ENCODE peak calls at places on chromosomes 6 and 20, in six cellular contexts. One of them, this sample, is unnamed.

GRCh38 chr6:22954749-22955385 is 385.5 kb downstream of the HDGFL1 start:
- DNase-seq in uterus: no peak
- DNase-seq in left lung: no peak
- DNase-seq in A673: no peak
- DNase-seq in psoas muscle: no peak
- DNase-seq in body of pancreas: no peak
- DNase-seq in this sample: no peak

GRCh38 chr20:20235681-20236080 is 132.2 kb upstream of the INSM1 start:
- DNase-seq in psoas muscle: no peak
- DNase-seq in left lung: no peak
- DNase-seq in body of pancreas: no peak
- DNase-seq in uterus: no peak
- DNase-seq in A673: no peak
- DNase-seq in this sample: no peak

GRCh38 chr6:137881522-137881886 is 14.4 kb downstream of the TNFAIP3 start:
- DNase-seq in left lung: no peak
- DNase-seq in body of pancreas: no peak
- DNase-seq in uterus: no peak
- DNase-seq in A673: no peak
- DNase-seq in psoas muscle: no peak
- DNase-seq in this sample: peak; percentile 40

GRCh38 chr20:52791091-52791490 is 181.1 kb upstream of the TSHZ2 start:
- DNase-seq in left lung: no peak
- DNase-seq in uterus: no peak
- DNase-seq in body of pancreas: no peak
- DNase-seq in psoas muscle: no peak
- DNase-seq in A673: no peak
- DNase-seq in this sample: no peak

GRCh38 chr6:133705731-133706130 is 183.2 kb upstream of the TCF21 start:
- DNase-seq in body of pancreas: no peak
- DNase-seq in left lung: no peak
- DNase-seq in psoas muscle: no peak
- DNase-seq in uterus: no peak
- DNase-seq in A673: no peak
- DNase-seq in this sample: no peak

GRCh38 chr6:141354191-141354950 is 778.4 kb upstream of the GJE1 start:
- DNase-seq in A673: peak; percentile 32
- DNase-seq in left lung: no peak
- DNase-seq in body of pancreas: no peak
- DNase-seq in psoas muscle: no peak
- DNase-seq in uterus: no peak
- DNase-seq in this sample: no peak

GRCh38 chr6:52993461-52993860 is 1.6 kb downstream of the GSTA4 start:
- DNase-seq in body of pancreas: no peak
- DNase-seq in left lung: no peak
- DNase-seq in A673: no peak
- DNase-seq in psoas muscle: no peak
- DNase-seq in uterus: no peak
- DNase-seq in this sample: no peak

GRCh38 chr6:125868996-125869395 is 78.2 kb downstream of the NCOA7 start:
- DNase-seq in left lung: no peak
- DNase-seq in psoas muscle: peak; percentile 61
- DNase-seq in A673: no peak
- DNase-seq in uterus: peak; percentile 26
- DNase-seq in body of pancreas: peak; percentile 66
- DNase-seq in this sample: no peak

GRCh38 chr6:167576798-167577528 is 249.7 kb upstream of the AFDN start:
- DNase-seq in psoas muscle: no peak
- DNase-seq in left lung: no peak
- DNase-seq in body of pancreas: no peak
- DNase-seq in uterus: no peak
- DNase-seq in A673: no peak
- DNase-seq in this sample: no peak

GRCh38 chr20:5127204-5127858 is 523 bp downstream of the CDS2 start:
- DNase-seq in psoas muscle: peak; percentile 75
- DNase-seq in uterus: peak; percentile 46
- DNase-seq in A673: peak; percentile 70
- DNase-seq in left lung: peak; percentile 69
- DNase-seq in body of pancreas: peak; percentile 65
- DNase-seq in this sample: peak; percentile 51

GRCh38 chr20:542777-543368 is 717 bp downstream of the CSNK2A1 start:
- DNase-seq in psoas muscle: peak; percentile 52
- DNase-seq in body of pancreas: peak; percentile 24
- DNase-seq in left lung: peak; percentile 54
- DNase-seq in A673: peak; percentile 32
- DNase-seq in uterus: peak; percentile 26
- DNase-seq in this sample: peak; percentile 38

GRCh38 chr20:45409531-45410272 is 1.6 kb downstream of the DBNDD2 start:
- DNase-seq in uterus: no peak
- DNase-seq in left lung: no peak
- DNase-seq in psoas muscle: no peak
- DNase-seq in A673: no peak
- DNase-seq in body of pancreas: no peak
- DNase-seq in this sample: no peak

GRCh38 chr20:38165089-38165965 is at the start of gene TGM2:
- DNase-seq in psoas muscle: peak; percentile 90
- DNase-seq in left lung: peak; percentile 87
- DNase-seq in uterus: peak; percentile 85
- DNase-seq in body of pancreas: peak; percentile 85
- DNase-seq in A673: peak; percentile 62
- DNase-seq in this sample: peak; percentile 13

GRCh38 chr6:16519265-16520242 is 241.7 kb downstream of the ATXN1 start:
- DNase-seq in psoas muscle: no peak
- DNase-seq in A673: no peak
- DNase-seq in uterus: no peak
- DNase-seq in body of pancreas: peak; percentile 79
- DNase-seq in left lung: no peak
- DNase-seq in this sample: no peak

GRCh38 chr6:161631676-161632194 is 357.9 kb upstream of the AGPAT4 start:
- DNase-seq in body of pancreas: no peak
- DNase-seq in uterus: no peak
- DNase-seq in A673: peak; percentile 66
- DNase-seq in left lung: no peak
- DNase-seq in psoas muscle: no peak
- DNase-seq in this sample: no peak

GRCh38 chr6:53984163-53984562 is 127.1 kb upstream of the MLIP start:
- DNase-seq in psoas muscle: no peak
- DNase-seq in body of pancreas: no peak
- DNase-seq in A673: peak; percentile 83
- DNase-seq in left lung: no peak
- DNase-seq in uterus: no peak
- DNase-seq in this sample: no peak

GRCh38 chr6:145323652-145324051 is 411.7 kb downstream of the EPM2A start:
- DNase-seq in uterus: no peak
- DNase-seq in left lung: no peak
- DNase-seq in psoas muscle: no peak
- DNase-seq in A673: no peak
- DNase-seq in body of pancreas: no peak
- DNase-seq in this sample: no peak

GRCh38 chr6:3323148-3323547 is 64.4 kb downstream of the PSMG4 start:
- DNase-seq in body of pancreas: no peak
- DNase-seq in left lung: no peak
- DNase-seq in psoas muscle: no peak
- DNase-seq in A673: no peak
- DNase-seq in uterus: no peak
- DNase-seq in this sample: no peak

GRCh38 chr6:3325210-3325609 is 66.5 kb downstream of the PSMG4 start:
- DNase-seq in left lung: no peak
- DNase-seq in uterus: peak; percentile 45
- DNase-seq in body of pancreas: peak; percentile 61
- DNase-seq in A673: no peak
- DNase-seq in psoas muscle: no peak
- DNase-seq in this sample: no peak

GRCh38 chr6:3326179-3326971 is 67.6 kb downstream of the PSMG4 start:
- DNase-seq in left lung: no peak
- DNase-seq in A673: no peak
- DNase-seq in uterus: peak; percentile 5
- DNase-seq in psoas muscle: no peak
- DNase-seq in body of pancreas: no peak
- DNase-seq in this sample: no peak

GRCh38 chr6:3323696-3324261 is 65.0 kb downstream of the PSMG4 start:
- DNase-seq in body of pancreas: no peak
- DNase-seq in psoas muscle: no peak
- DNase-seq in left lung: no peak
- DNase-seq in uterus: peak; percentile 15
- DNase-seq in A673: no peak
- DNase-seq in this sample: no peak

GRCh38 chr6:3324262-3324942 is 65.7 kb downstream of the PSMG4 start:
- DNase-seq in psoas muscle: no peak
- DNase-seq in left lung: peak; percentile 61
- DNase-seq in uterus: peak; percentile 23
- DNase-seq in body of pancreas: no peak
- DNase-seq in A673: peak; percentile 50
- DNase-seq in this sample: no peak
- H3K9me3 ChIP-seq in psoas muscle: no peaks in the 10 kb centered on the region
- H3K9me3 ChIP-seq in left lung: no peaks in the 10 kb centered on the region
- H3K9me3 ChIP-seq in uterus: no peaks in the 10 kb centered on the region
- H3K9me3 ChIP-seq in body of pancreas: no peaks in the 10 kb centered on the region
- H3K9me3 ChIP-seq in A673: no peaks in the 10 kb centered on the region
- H3K9me3 ChIP-seq in this sample: no peaks in the 10 kb centered on the region

GRCh38 chr20:51497542-51498467 is 44.7 kb downstream of the NFATC2 start:
- DNase-seq in uterus: no peak
- DNase-seq in left lung: no peak
- DNase-seq in A673: peak; percentile 93
- DNase-seq in psoas muscle: peak; percentile 56
- DNase-seq in body of pancreas: no peak
- DNase-seq in this sample: no peak
- H3K27ac ChIP-seq in uterus: no peak overlapping the region
- H3K27ac ChIP-seq in left lung: peak overlapping the region; percentile 45
- H3K27ac ChIP-seq in A673: peak overlapping the region; percentile 84
- H3K27ac ChIP-seq in psoas muscle: no peak overlapping the region
- H3K27ac ChIP-seq in body of pancreas: no peak overlapping the region
- H3K27ac ChIP-seq in this sample: peak overlapping the region; percentile 77

DNA sequence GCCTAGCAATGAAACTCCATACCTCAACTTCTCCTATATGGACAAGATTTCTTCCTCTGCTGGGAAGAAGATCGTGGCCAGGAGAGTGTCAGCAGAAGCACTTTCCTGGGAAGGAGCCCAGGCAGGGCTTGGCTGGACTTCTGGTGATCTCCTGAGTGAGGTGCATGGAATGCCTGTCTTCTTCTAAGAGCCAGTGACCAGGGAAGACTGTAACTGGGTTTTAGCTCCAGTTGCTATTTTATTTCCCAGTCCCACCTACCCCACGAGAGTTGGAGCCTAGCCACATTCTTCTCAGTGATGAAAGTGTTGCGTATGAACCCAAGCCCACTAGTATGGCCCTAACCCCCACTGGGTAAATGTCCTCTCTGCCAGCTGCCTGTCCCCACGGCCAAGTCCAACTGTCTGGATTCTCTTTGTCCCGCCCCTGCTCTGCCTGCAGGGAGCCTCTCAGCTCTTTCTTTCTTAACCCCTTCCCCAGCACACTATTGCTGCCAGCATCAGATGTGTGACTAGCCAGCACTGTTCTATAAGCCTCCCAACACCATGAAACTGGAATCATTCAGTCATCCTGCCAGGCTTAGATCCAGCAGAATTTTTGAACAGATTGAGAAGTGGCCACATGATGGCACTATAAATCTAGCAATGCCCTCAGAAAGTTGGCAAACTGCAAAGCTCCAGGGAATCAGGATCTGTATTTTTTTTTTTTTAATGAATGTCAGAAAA is 69.8 kb upstream of the FAM184A start:
- DNase-seq in uterus: peak; percentile 38
- DNase-seq in body of pancreas: peak; percentile 62
- DNase-seq in psoas muscle: no peak
- DNase-seq in left lung: no peak
- DNase-seq in A673: peak; percentile 74
- DNase-seq in this sample: no peak
- TF ChIP-seq CTCF in uterus: peak; percentile 47
- TF ChIP-seq CTCF in body of pancreas: peak; percentile 85
- TF ChIP-seq CTCF in psoas muscle: peak; percentile 56
- TF ChIP-seq CTCF in left lung: peak; percentile 42
- TF ChIP-seq CTCF in A673: peak; percentile 73
- TF ChIP-seq CTCF in this sample: no peak

GRCh38 chr6:61622601-61623000 is 663.4 kb downstream of the KHDRBS2 start:
- DNase-seq in uterus: no peak
- DNase-seq in body of pancreas: no peak
- DNase-seq in A673: no peak
- DNase-seq in psoas muscle: no peak
- DNase-seq in left lung: no peak
- DNase-seq in this sample: no peak
- H3K9me3 ChIP-seq in uterus: no peaks in the 10 kb centered on the region
- H3K9me3 ChIP-seq in body of pancreas: no peaks in the 10 kb centered on the region
- H3K9me3 ChIP-seq in A673: peaks cover 62% of the 10 kb centered on the region
- H3K9me3 ChIP-seq in psoas muscle: no peaks in the 10 kb centered on the region
- H3K9me3 ChIP-seq in left lung: no peaks in the 10 kb centered on the region
- H3K9me3 ChIP-seq in this sample: peaks cover 14% of the 10 kb centered on the region

This sample was measured in CD4-positive, alpha-beta T cell.